ENCODE peak calls at places on chromosomes 11 and 22, in five cellular contexts. J is NCI-H1092; Q is activated CD4-positive, CD25-positive, alpha-beta regulatory T cell; X is NCI-H1417; S is stimulated activated CD4-positive, alpha-beta T cell treated with anti-CD3 and anti-CD28 coated beads, Interleukin-15, amount 100 ng/mL, for 1 hour. F is an unnamed sample.

GRCh38 chr11:68610452-68611116 is 73.8 kb upstream of the GAL start:
- DNase-seq in J (no peak), Q (no peak), X (no peak), S (no peak), F (no peak)

GRCh38 chr22:37546436-37547248 is 13.6 kb upstream of the CDC42EP1 start:
- DNase-seq in J (no peak), Q (no peak), X (no peak), S (no peak), F (no peak)

GRCh38 chr11:28243596-28243995 is 135.4 kb downstream of the METTL15 start:
- DNase-seq in J (no peak), Q (no peak), X (no peak), S (no peak), F (no peak)

GRCh38 chr11:69212121-69213110 is 56.7 kb downstream of the SMIM38 start:
- DNase-seq in J (no peak), Q (no peak), X (no peak), S (no peak), F (no peak)

GRCh38 chr22:39932918-39933649 is 27.1 kb upstream of the TMA7B start:
- DNase-seq in J (no peak), Q (no peak), X (no peak), S (no peak), F (no peak)

GRCh38 chr11:124285610-124286344 is 28.0 kb downstream of the OR8D1 start:
- DNase-seq in J (no peak), Q (no peak), X (no peak), S (no peak), F (no peak)

GRCh38 chr11:106398396-106399074 is 321.1 kb downstream of the AASDHPPT start:
- DNase-seq in J (no peak), Q (no peak), X (no peak), S (no peak), F (no peak)

GRCh38 chr11:134150195-134150903 is 73.4 kb downstream of the NCAPD3 start:
- DNase-seq in J (no peak), Q (no peak), X (no peak), S (no peak), F (no peak)

GRCh38 chr11:13535819-13536218 is 40.0 kb upstream of the PTH start:
- DNase-seq in J (no peak), Q (no peak), X (no peak), S (no peak), F (no peak)

GRCh38 chr11:44903035-44903434 is 47.6 kb downstream of the TP53I11 start:
- DNase-seq in J (no peak), Q (no peak), X (no peak), S (no peak), F (no peak)

GRCh38 chr11:69655479-69656394 is 14.8 kb downstream of the CCND1 start:
- DNase-seq in J (no peak), Q (no peak), X (no peak), S (no peak), F (no peak)

GRCh38 chr22:30605449-30606110 is 1.4 kb upstream of the TCN2 start:
- DNase-seq in J (peak), Q (no peak), X (peak), S (no peak), F (no peak)

GRCh38 chr11:12673601-12673923 is 659 bp upstream of the TEAD1 start:
- DNase-seq in J (no peak), Q (no peak), X (no peak), S (no peak), F (no peak)

GRCh38 chr11:58629857-58630256 is 7.4 kb downstream of the CNTF start:
- DNase-seq in J (no peak), Q (no peak), X (no peak), S (no peak), F (no peak)

GRCh38 chr22:30694638-30695350 is at the start of gene OSBP2:
- DNase-seq in J (peak), Q (no peak), X (peak), S (peak), F (no peak)

GRCh38 chr11:67372993-67373915 is at the start of gene CLCF1:
- DNase-seq in J (no peak), Q (peak), X (no peak), S (peak), F (no peak)

GRCh38 chr11:79694368-79694767 is 253.5 kb upstream of the TENM4 start:
- DNase-seq in J (no peak), Q (no peak), X (no peak), S (no peak), F (no peak)

GRCh38 chr11:66067640-66068039 is 2.4 kb upstream of the PACS1 start:
- DNase-seq in J (no peak), Q (no peak), X (no peak), S (no peak), F (no peak)

GRCh38 chr11:50170115-50170514 is 137.4 kb downstream of the OR4C45 start:
- DNase-seq in J (no peak), Q (no peak), X (no peak), S (no peak), F (no peak)

GRCh38 chr22:19448076-19448607 is 631 bp upstream of the C22orf39 start:
- DNase-seq in J (peak), Q (no peak), X (peak), S (no peak), F (no peak)

GRCh38 chr11:77454867-77455655 is 18.8 kb downstream of the PAK1 start:
- DNase-seq in J (no peak), Q (no peak), X (no peak), S (no peak), F (no peak)

GRCh38 chr11:80317612-80318011 is 876.8 kb upstream of the TENM4 start:
- DNase-seq in J (no peak), Q (no peak), X (no peak), S (no peak), F (no peak)

GRCh38 chr11:33055361-33055760 is 16.0 kb downstream of the TCP11L1 start:
- DNase-seq in J (no peak), Q (no peak), X (no peak), S (no peak), F (no peak)

GRCh38 chr11:78812513-78813293 is 238.0 kb upstream of the NARS2 start:
- DNase-seq in J (no peak), Q (no peak), X (peak), S (no peak), F (no peak)

GRCh38 chr11:58625826-58626460 is 3.5 kb downstream of the CNTF start:
- DNase-seq in J (no peak), Q (no peak), X (no peak), S (no peak), F (no peak)

GRCh38 chr11:8361206-8361605 is 97.5 kb upstream of the LMO1 start:
- DNase-seq in J (no peak), Q (no peak), X (no peak), S (no peak), F (no peak)

GRCh38 chr11:86183694-86184093 is 60.9 kb upstream of the EED start:
- DNase-seq in J (no peak), Q (no peak), X (no peak), S (no peak), F (no peak)

GRCh38 chr11:121696177-121696863 is 243.6 kb upstream of the SORL1-AS1 start:
- DNase-seq in J (peak), Q (no peak), X (no peak), S (no peak), F (no peak)

GRCh38 chr22:20885557-20886323 is 26.9 kb downstream of the SNAP29 start:
- DNase-seq in J (peak), Q (no peak), X (peak), S (no peak), F (no peak)

GRCh38 chr22:44344407-44344806 is 31.7 kb upstream of the SHISAL1 start:
- DNase-seq in J (no peak), Q (no peak), X (peak), S (no peak), F (no peak)

GRCh38 chr11:96748639-96749370 is 359.0 kb downstream of the JRKL start:
- DNase-seq in J (no peak), Q (no peak), X (no peak), S (no peak), F (no peak)

GRCh38 chr11:121464352-121464946 is 11.7 kb upstream of the SORL1-AS1 start:
- DNase-seq in J (no peak), Q (peak), X (no peak), S (peak), F (no peak)

GRCh38 chr22:44595841-44596341 is 97.9 kb upstream of the RTL6 start:
- DNase-seq in J (peak), Q (no peak), X (peak), S (no peak), F (no peak)

GRCh38 chr11:130634186-130634585 is 185.7 kb downstream of the ADAMTS15 start:
- DNase-seq in J (no peak), Q (no peak), X (no peak), S (no peak), F (no peak)

F was measured in NCI-H1048.